ENCODE peak calls at places on chromosomes 12 and 14, in eight cellular contexts. B is stomach, Y is suprapubic skin, M is sigmoid colon, R is GM12878, V is K562, O is transverse colon, Z is esophagus muscularis mucosa. U is an unnamed sample.

GRCh38 chr14:99966030-99966429 is 99.2 kb upstream of the EVL start:
- DNase-seq in B (no peak), Y (no peak), M (no peak), R (no peak), V (no peak), O (no peak), Z (no peak), U (no peak)

GRCh38 chr12:124411953-124412645 is 117.2 kb downstream of the RFLNA start:
- DNase-seq in B (no peak), Y (no peak), M (no peak), R (no peak), V (no peak), O (no peak), Z (no peak), U (no peak)

GRCh38 chr12:64701283-64701682 is 57.9 kb downstream of the GNS start:
- DNase-seq in B (no peak), Y (no peak), M (no peak), R (no peak), V (no peak), O (no peak), Z (no peak), U (no peak)

GRCh38 chr12:101795786-101796185 is 35.0 kb downstream of the GNPTAB start:
- DNase-seq in B (no peak), Y (no peak), M (no peak), R (no peak), V (no peak), O (no peak), Z (no peak), U (no peak)

GRCh38 chr12:113443030-113443539 is 20.9 kb downstream of the SDSL start:
- DNase-seq in B (no peak), Y (no peak), M (no peak), R (no peak), V (peak), O (no peak), Z (no peak), U (no peak)

GRCh38 chr14:41558527-41558926 is 48.1 kb upstream of the LRFN5 start:
- DNase-seq in B (no peak), Y (no peak), M (no peak), R (no peak), V (no peak), O (no peak), Z (no peak), U (no peak)

GRCh38 chr14:37443461-37443860 is 151.6 kb downstream of the FOXA1 start:
- DNase-seq in B (no peak), Y (no peak), M (no peak), R (no peak), V (no peak), O (no peak), Z (no peak), U (no peak)

GRCh38 chr12:86669010-86669409 is 412.8 kb upstream of the MGAT4C start:
- DNase-seq in B (no peak), Y (no peak), M (no peak), R (no peak), V (no peak), O (no peak), Z (no peak), U (peak)

GRCh38 chr12:128903231-128903630 is 50.0 kb downstream of the GLT1D1 start:
- DNase-seq in B (no peak), Y (no peak), M (no peak), R (no peak), V (no peak), O (no peak), Z (no peak), U (no peak)

GRCh38 chr12:27785882-27786570 is 6.0 kb upstream of the MANSC4 start:
- DNase-seq in B (no peak), Y (no peak), M (no peak), R (no peak), V (no peak), O (no peak), Z (no peak), U (no peak)

GRCh38 chr14:89702151-89702936 is 252.2 kb downstream of the EFCAB11 start:
- DNase-seq in B (no peak), Y (no peak), M (peak), R (no peak), V (no peak), O (peak), Z (peak), U (no peak)

GRCh38 chr14:90518941-90519256 is 122.1 kb downstream of the CALM1 start:
- DNase-seq in B (peak), Y (no peak), M (no peak), R (no peak), V (peak), O (peak), Z (no peak), U (no peak)

GRCh38 chr14:78153069-78153351 is 17.2 kb upstream of the NRXN3 start:
- DNase-seq in B (no peak), Y (no peak), M (no peak), R (no peak), V (no peak), O (no peak), Z (no peak), U (no peak)

GRCh38 chr12:40583743-40584142 is 108.5 kb upstream of the CNTN1 start:
- DNase-seq in B (no peak), Y (no peak), M (no peak), R (no peak), V (no peak), O (no peak), Z (no peak), U (no peak)

GRCh38 chr12:40577834-40578233 is 114.4 kb upstream of the CNTN1 start:
- DNase-seq in B (no peak), Y (no peak), M (no peak), R (no peak), V (no peak), O (no peak), Z (no peak), U (no peak)

GRCh38 chr12:40584763-40585162 is 107.5 kb upstream of the CNTN1 start:
- DNase-seq in B (no peak), Y (no peak), M (no peak), R (no peak), V (no peak), O (no peak), Z (no peak), U (no peak)

GRCh38 chr12:40581889-40582288 is 110.3 kb upstream of the CNTN1 start:
- DNase-seq in B (no peak), Y (no peak), M (no peak), R (no peak), V (no peak), O (no peak), Z (no peak), U (no peak)

DNA sequence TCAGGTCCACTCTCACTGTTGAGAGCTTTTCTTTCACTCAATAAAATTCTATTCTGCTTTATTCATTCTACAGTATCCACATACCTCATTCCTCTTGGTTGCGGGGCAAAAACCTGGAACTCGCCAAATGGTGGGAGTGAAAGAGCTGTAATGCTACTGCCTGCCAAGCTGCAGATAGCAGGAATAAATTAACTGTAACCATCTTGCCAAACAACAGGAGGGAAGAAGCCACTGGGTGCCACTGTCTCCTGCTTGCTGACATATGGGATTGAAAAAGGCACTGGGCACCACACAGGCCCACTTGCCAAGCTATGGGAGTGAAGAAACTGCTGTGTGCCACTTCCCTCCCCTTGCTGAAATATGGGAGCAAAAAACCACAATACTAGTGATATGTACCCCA is 111.9 kb upstream of the CNTN1 start:
- DNase-seq in B (no peak), Y (no peak), M (no peak), R (no peak), V (no peak), O (no peak), Z (no peak), U (no peak)
- H3K27ac ChIP-seq in B (no peak), Y (no peak), M (no peak), R (no peak), V (no peak), O (no peak), Z (no peak), U (no peak)

GRCh38 chr14:21917699-21918436 is 244.2 kb upstream of the OR4E1 start:
- DNase-seq in B (peak), Y (no peak), M (no peak), R (peak), V (peak), O (peak), Z (no peak), U (peak)
- TF ChIP-seq EP300 in B (no peak), Y (no peak), M (no peak), R (no peak), V (no peak), O (no peak), Z (no peak), U (no peak)

GRCh38 chr14:73276836-73277235 is 39.5 kb downstream of the PAPLN start:
- DNase-seq in B (no peak), Y (no peak), M (no peak), R (no peak), V (no peak), O (no peak), Z (no peak), U (no peak)
- TF ChIP-seq POLR2AphosphoS5 in B (no peak), Y (no peak), M (no peak), R (no peak), V (no peak), O (no peak), Z (peak), U (no peak)

GRCh38 chr12:53051881-53052412 is 2.1 kb downstream of the TNS2 start:
- DNase-seq in B (no peak), Y (peak), M (peak), R (no peak), V (no peak), O (no peak), Z (no peak), U (no peak)

GRCh38 chr12:53051058-53051880 is 1.4 kb downstream of the TNS2 start:
- DNase-seq in B (peak), Y (no peak), M (peak), R (no peak), V (peak), O (peak), Z (no peak), U (no peak)

GRCh38 chr12:53053223-53054111 is 3.6 kb downstream of the TNS2 start:
- DNase-seq in B (peak), Y (peak), M (peak), R (no peak), V (no peak), O (peak), Z (no peak), U (no peak)

GRCh38 chr12:53054112-53054878 is 4.4 kb downstream of the TNS2 start:
- DNase-seq in B (peak), Y (peak), M (peak), R (peak), V (peak), O (peak), Z (peak), U (peak)

GRCh38 chr12:53052419-53053222 is 2.8 kb downstream of the TNS2 start:
- DNase-seq in B (peak), Y (peak), M (peak), R (no peak), V (no peak), O (peak), Z (no peak), U (peak)
- H3K27ac ChIP-seq in B (peak), Y (peak), M (peak), R (no peak), V (no peak), O (peak), Z (peak), U (peak)

GRCh38 chr12:678747-679712 is 15.8 kb upstream of the NINJ2 start:
- DNase-seq in B (no peak), Y (no peak), M (no peak), R (peak), V (no peak), O (no peak), Z (no peak), U (no peak)

GRCh38 chr12:673849-674248 is 10.6 kb upstream of the NINJ2 start:
- DNase-seq in B (no peak), Y (no peak), M (no peak), R (no peak), V (no peak), O (no peak), Z (no peak), U (no peak)

GRCh38 chr12:675562-675961 is 12.3 kb upstream of the NINJ2 start:
- DNase-seq in B (no peak), Y (no peak), M (no peak), R (no peak), V (no peak), O (no peak), Z (no peak), U (no peak)

GRCh38 chr12:674272-674781 is 11.1 kb upstream of the NINJ2 start:
- DNase-seq in B (no peak), Y (no peak), M (no peak), R (peak), V (peak), O (no peak), Z (no peak), U (no peak)
- TF ChIP-seq EP300 in B (no peak), Y (no peak), M (no peak), R (peak), V (no peak), O (no peak), Z (no peak), U (no peak)

DNA sequence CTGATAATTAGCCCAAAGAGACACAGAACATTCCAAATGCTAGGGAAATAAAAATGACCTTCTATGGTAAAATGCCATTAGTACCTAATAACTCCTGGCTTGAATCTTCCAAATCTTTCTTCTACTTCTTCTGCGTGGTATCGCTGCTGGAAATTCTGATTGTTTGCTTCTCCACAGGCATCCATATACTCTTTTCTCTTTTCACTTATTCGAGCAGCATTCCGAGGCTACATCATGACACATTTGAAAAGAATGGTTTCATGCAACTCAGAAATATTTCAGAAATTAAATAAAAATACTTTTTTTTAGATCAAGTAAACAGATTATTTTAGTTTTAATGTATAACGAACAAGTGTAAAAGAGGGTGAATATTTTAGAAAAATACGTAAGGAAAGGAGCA is 18.9 kb downstream of the ZCCHC8 start:
- DNase-seq in B (no peak), Y (no peak), M (no peak), R (no peak), V (no peak), O (no peak), Z (no peak), U (no peak)
- TF ChIP-seq POLR2AphosphoS5 in B (no peak), Y (no peak), M (no peak), R (no peak), V (no peak), O (no peak), Z (no peak), U (no peak)